ENCODE peak calls at places on chromosome 2, in six cellular contexts. N is GM23248, W is neural progenitor cell, M is psoas muscle, H is aorta, V is left ventricle myocardium inferior. I is an unnamed sample. For H3K4me1, the result is how much of the 10 kb centered on the place peaks cover.

GRCh38 chr2:35787302-35788031 is 568.1 kb upstream of the CRIM1 start:
- DNase-seq in N (no peak), W (no peak), M (no peak), H (no peak), V (no peak), I (no peak)

GRCh38 chr2:28908172-28908571 is 13.7 kb downstream of the WDR43 start:
- DNase-seq in N (no peak), W (no peak), M (no peak), H (no peak), V (no peak), I (no peak)

GRCh38 chr2:135226961-135227360 is 174.9 kb downstream of the RAB3GAP1 start:
- DNase-seq in N (peak), W (no peak), M (no peak), H (no peak), V (no peak), I (no peak)

GRCh38 chr2:201261471-201261870 is 1.1 kb downstream of the CASP8 start:
- DNase-seq in N (no peak), W (no peak), M (no peak), H (no peak), V (no peak), I (no peak)

GRCh38 chr2:70472256-70472905 is 81.2 kb downstream of the TGFA start:
- DNase-seq in N (no peak), W (peak), M (no peak), H (no peak), V (no peak), I (no peak)

GRCh38 chr2:108853421-108853820 is 66.8 kb downstream of the CCDC138 start:
- DNase-seq in N (no peak), W (no peak), M (no peak), H (no peak), V (no peak), I (no peak)

GRCh38 chr2:121801916-121802315 is 46.5 kb downstream of the TSN start:
- DNase-seq in N (no peak), W (no peak), M (no peak), H (no peak), V (no peak), I (no peak)

GRCh38 chr2:71223767-71224333 is 3.1 kb downstream of the PAIP2B start:
- DNase-seq in N (peak), W (peak), M (peak), H (no peak), V (peak), I (peak)

GRCh38 chr2:152046940-152047339 is 51.9 kb downstream of the CACNB4 start:
- DNase-seq in N (no peak), W (no peak), M (no peak), H (no peak), V (no peak), I (no peak)

GRCh38 chr2:207558106-207558505 is 28.3 kb downstream of the CREB1 start:
- DNase-seq in N (peak), W (no peak), M (no peak), H (no peak), V (no peak), I (no peak)

GRCh38 chr2:204665244-204665643 is 120.0 kb downstream of the PARD3B start:
- DNase-seq in N (peak), W (peak), M (no peak), H (no peak), V (no peak), I (peak)

GRCh38 chr2:22382439-22383169 is 1002.4 kb upstream of the KLHL29 start:
- DNase-seq in N (no peak), W (peak), M (no peak), H (no peak), V (no peak), I (no peak)

GRCh38 chr2:201484805-201485204 is 33.3 kb downstream of the STRADB start:
- DNase-seq in N (no peak), W (no peak), M (no peak), H (no peak), V (no peak), I (no peak)

GRCh38 chr2:178331474-178332431 is 119.2 kb downstream of the PRKRA start:
- DNase-seq in N (no peak), W (no peak), M (peak), H (no peak), V (no peak), I (no peak)

GRCh38 chr2:193837368-193837767 is 1642.6 kb upstream of the TMEFF2 start:
- DNase-seq in N (peak), W (no peak), M (no peak), H (no peak), V (no peak), I (no peak)

GRCh38 chr2:146837857-146838256 is 1007.0 kb upstream of the ACVR2A start:
- DNase-seq in N (no peak), W (no peak), M (no peak), H (no peak), V (no peak), I (no peak)

GRCh38 chr2:68726608-68727367 is 7.8 kb upstream of the ARHGAP25 start:
- DNase-seq in N (no peak), W (no peak), M (no peak), H (peak), V (no peak), I (no peak)

GRCh38 chr2:127628767-127629614 is 17.0 kb upstream of the GPR17 start:
- DNase-seq in N (no peak), W (no peak), M (peak), H (no peak), V (no peak), I (no peak)

GRCh38 chr2:95025406-95026319 is at the start of gene MAL:
- DNase-seq in N (no peak), W (peak), M (no peak), H (no peak), V (no peak), I (no peak)

GRCh38 chr2:96584017-96584416 is 47.5 kb downstream of the ARID5A start:
- DNase-seq in N (peak), W (no peak), M (no peak), H (no peak), V (no peak), I (no peak)

GRCh38 chr2:44974064-44974715 is 32.7 kb downstream of the SIX3 start:
- DNase-seq in N (peak), W (peak), M (no peak), H (no peak), V (no peak), I (peak)

DNA sequence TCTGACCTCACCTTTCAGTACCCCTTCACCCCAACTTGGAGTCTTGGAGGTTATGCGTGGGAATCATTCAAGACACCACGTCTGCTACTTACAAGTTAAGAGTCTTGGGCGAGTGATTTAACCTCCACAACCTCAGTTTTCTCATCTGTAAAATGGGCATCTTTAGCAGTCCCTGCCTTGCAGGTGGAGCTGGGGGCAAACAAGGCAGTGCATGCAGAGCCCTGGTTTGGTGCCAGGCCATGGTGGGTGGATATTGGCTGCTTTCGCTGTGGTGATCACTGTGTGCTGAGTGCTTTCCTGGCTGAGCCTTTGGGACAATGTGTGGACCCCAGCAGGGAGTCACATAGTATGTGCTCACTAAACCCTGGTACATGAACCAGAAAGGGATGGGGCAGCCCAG is 20.4 kb upstream of the PTMA start:
- DNase-seq in N (no peak), W (no peak), M (peak), H (no peak), V (no peak), I (no peak)
- H3K4me3 ChIP-seq in N (no peak), W (peak), M (no peak), H (no peak), V (no peak), I (no peak)

GRCh38 chr2:37645363-37645762 is 26.1 kb downstream of the CDC42EP3 start:
- DNase-seq in N (peak), W (no peak), M (no peak), H (no peak), V (no peak), I (no peak)
- H3K4me1 ChIP-seq in N (half or more), W (under half), M (half or more), H (under half), V (half or more), I (under half)

DNA sequence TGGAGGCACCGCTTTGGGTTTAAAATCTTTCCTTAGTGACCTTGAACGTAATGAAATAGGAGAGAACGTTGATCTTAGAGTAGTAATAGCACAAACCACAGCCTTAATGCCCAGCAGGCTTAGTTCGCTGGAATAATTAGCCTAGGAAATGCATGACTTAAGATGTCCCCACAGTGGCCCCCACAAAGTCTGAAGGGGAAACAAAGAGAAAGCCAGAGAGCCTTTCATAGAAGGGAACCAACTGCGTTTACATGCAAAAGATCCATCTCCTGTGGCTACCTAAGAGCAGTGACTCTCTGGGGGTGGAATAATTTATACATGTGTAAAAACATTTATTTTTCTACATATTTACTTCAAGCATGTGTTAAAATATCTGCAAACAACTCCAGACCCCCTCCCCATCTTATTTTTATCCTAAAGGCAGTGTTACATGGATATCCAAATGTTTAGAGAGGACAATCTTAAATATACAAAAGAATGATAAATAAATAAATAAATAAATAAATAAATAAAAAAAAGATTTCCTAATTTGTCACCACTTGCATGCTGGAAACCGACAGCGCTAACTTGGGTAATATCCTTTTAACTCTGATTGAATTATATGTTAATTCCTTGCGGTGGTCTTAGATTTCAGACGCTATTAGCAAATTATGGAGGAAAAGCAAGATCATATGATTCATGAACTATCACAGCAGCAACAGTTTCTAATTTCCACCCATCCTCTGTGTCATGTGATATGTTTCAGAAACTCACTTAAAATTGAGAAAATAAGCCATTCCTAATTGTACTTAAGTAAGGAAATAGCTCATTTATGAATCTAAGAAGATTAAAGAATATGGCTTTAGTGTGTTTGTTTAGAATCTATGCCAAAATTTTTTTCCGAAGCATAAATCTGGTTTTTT is 23.4 kb upstream of the CYP1B1 start:
- DNase-seq in N (no peak), W (peak), M (no peak), H (no peak), V (no peak), I (no peak)
- H3K4me3 ChIP-seq in N (peak), W (peak), M (peak), H (no peak), V (peak), I (no peak)

GRCh38 chr2:235003096-235003775 is 51.4 kb downstream of the SH3BP4 start:
- DNase-seq in N (no peak), W (no peak), M (no peak), H (no peak), V (no peak), I (no peak)

GRCh38 chr2:235000426-235001236 is 48.8 kb downstream of the SH3BP4 start:
- DNase-seq in N (no peak), W (no peak), M (no peak), H (no peak), V (no peak), I (peak)

GRCh38 chr2:235004289-235004903 is 52.6 kb downstream of the SH3BP4 start:
- DNase-seq in N (no peak), W (no peak), M (no peak), H (no peak), V (no peak), I (no peak)

GRCh38 chr2:235001237-235002133 is 49.7 kb downstream of the SH3BP4 start:
- DNase-seq in N (no peak), W (no peak), M (no peak), H (no peak), V (no peak), I (peak)

GRCh38 chr2:235002198-235003095 is 50.6 kb downstream of the SH3BP4 start:
- DNase-seq in N (no peak), W (no peak), M (no peak), H (no peak), V (no peak), I (no peak)
- H3K4me1 ChIP-seq in N (under half), W (under half), M (under half), H (under half), V (half or more), I (half or more)

GRCh38 chr2:86617153-86617552 is 6.5 kb downstream of the RNF103 start:
- DNase-seq in N (no peak), W (no peak), M (no peak), H (no peak), V (no peak), I (no peak)

GRCh38 chr2:86615596-86615995 is 8.1 kb downstream of the RNF103 start:
- DNase-seq in N (no peak), W (no peak), M (no peak), H (no peak), V (no peak), I (no peak)

GRCh38 chr2:86617738-86618137 is 5.9 kb downstream of the RNF103 start:
- DNase-seq in N (no peak), W (no peak), M (no peak), H (no peak), V (no peak), I (no peak)

GRCh38 chr2:86613515-86613914 is 10.2 kb downstream of the RNF103 start:
- DNase-seq in N (no peak), W (no peak), M (no peak), H (no peak), V (no peak), I (no peak)

GRCh38 chr2:86616502-86616901 is 7.2 kb downstream of the RNF103 start:
- DNase-seq in N (no peak), W (no peak), M (no peak), H (no peak), V (no peak), I (no peak)
- H3K4me3 ChIP-seq in N (no peak), W (no peak), M (no peak), H (no peak), V (no peak), I (no peak)

GRCh38 chr2:46964835-46965560 is 49.4 kb upstream of the MCFD2 start:
- DNase-seq in N (no peak), W (no peak), M (no peak), H (no peak), V (no peak), I (no peak)

GRCh38 chr2:46963961-46964673 is 48.5 kb upstream of the MCFD2 start:
- DNase-seq in N (peak), W (no peak), M (no peak), H (no peak), V (no peak), I (no peak)

GRCh38 chr2:46962751-46963150 is 47.1 kb upstream of the MCFD2 start:
- DNase-seq in N (no peak), W (no peak), M (no peak), H (no peak), V (no peak), I (no peak)

GRCh38 chr2:46960618-46961017 is 45.0 kb upstream of the MCFD2 start:
- DNase-seq in N (no peak), W (no peak), M (no peak), H (no peak), V (no peak), I (no peak)

GRCh38 chr2:46963210-46963609 is 47.6 kb upstream of the MCFD2 start:
- DNase-seq in N (no peak), W (no peak), M (no peak), H (no peak), V (no peak), I (peak)
- H3K4me1 ChIP-seq in N (under half), W (under half), M (under half), H (under half), V (under half), I (half or more)

DNA sequence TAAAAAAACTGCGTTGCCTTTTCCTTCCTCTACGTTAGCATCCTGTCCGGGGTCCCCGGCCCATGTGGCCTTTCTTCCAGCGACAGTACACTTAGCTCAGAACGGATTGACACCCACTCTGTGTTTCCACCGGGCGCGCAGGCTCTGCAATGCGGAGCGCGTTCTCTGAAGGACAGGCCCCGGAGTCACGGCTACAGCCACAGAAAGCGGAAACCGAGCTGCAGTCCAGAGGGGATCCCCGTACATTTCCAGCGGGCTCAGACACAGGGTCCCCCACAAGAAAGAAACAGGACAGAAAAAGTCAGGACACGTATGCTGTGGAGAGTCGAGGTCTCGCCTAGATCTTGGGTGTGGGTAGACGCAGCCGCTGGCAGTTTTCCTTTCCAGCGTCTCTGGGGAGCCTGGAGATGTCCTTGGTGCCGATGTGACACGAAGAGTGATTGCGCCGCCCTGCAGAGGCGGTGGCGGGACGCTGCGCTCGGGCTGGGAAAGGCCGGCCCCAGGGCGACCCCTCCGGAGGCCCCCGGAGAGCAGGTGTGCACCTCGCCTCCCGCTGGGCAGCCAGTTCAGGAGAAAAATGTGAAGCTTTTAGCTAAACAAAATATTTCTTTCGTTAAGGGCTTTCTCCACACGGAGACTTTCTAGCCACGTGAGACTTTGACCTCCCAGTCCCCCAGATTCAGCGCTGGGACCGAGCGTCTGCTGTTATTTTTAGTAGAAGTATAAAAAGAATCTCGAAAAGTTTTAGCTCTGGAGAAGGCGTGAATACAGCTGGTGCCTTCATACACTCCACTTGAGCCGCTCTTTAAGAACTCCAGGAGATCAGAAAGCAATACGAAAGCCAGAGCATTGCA is 1.3 kb upstream of the ACKR3 start:
- DNase-seq in N (peak), W (peak), M (peak), H (peak), V (peak), I (peak)
- H3K4me3 ChIP-seq in N (peak), W (peak), M (peak), H (peak), V (peak), I (peak)